ENCODE peak calls at places on chromosomes 16 and 17, in eight cellular contexts. One of them, this sample, is unnamed.

GRCh38 chr17:12398636-12399035 is 267.1 kb upstream of the MYOCD start:
- DNase-seq in adipocyte: no peak
- DNase-seq in HuH-7: no peak
- DNase-seq in activated T-cell treated with anti-CD3 and anti-CD28 coated beads for 24 hours: no peak
- DNase-seq in T-helper 2 cell: no peak
- DNase-seq in EL: no peak
- DNase-seq in right cardiac atrium: no peak
- DNase-seq in activated CD8-positive, alpha-beta T cell treated with anti-CD3 and anti-CD28 coated beads, Interleukin-2, amount 10 ng/mL, durations not matched to agents 7 days and 5 days: no peak
- DNase-seq in this sample: no peak

GRCh38 chr17:78361227-78361683 is 1.4 kb upstream of the SOCS3 start:
- DNase-seq in adipocyte: no peak
- DNase-seq in HuH-7: no peak
- DNase-seq in activated T-cell treated with anti-CD3 and anti-CD28 coated beads for 24 hours: no peak
- DNase-seq in T-helper 2 cell: no peak
- DNase-seq in EL: no peak
- DNase-seq in right cardiac atrium: peak; percentile 37
- DNase-seq in activated CD8-positive, alpha-beta T cell treated with anti-CD3 and anti-CD28 coated beads, Interleukin-2, amount 10 ng/mL, durations not matched to agents 7 days and 5 days: no peak
- DNase-seq in this sample: no peak

GRCh38 chr16:14486520-14487303 is 143.3 kb downstream of the PARN start:
- DNase-seq in adipocyte: peak; percentile 95
- DNase-seq in HuH-7: peak; percentile 60
- DNase-seq in activated T-cell treated with anti-CD3 and anti-CD28 coated beads for 24 hours: no peak
- DNase-seq in T-helper 2 cell: no peak
- DNase-seq in EL: peak; percentile 95
- DNase-seq in right cardiac atrium: peak; percentile 84
- DNase-seq in activated CD8-positive, alpha-beta T cell treated with anti-CD3 and anti-CD28 coated beads, Interleukin-2, amount 10 ng/mL, durations not matched to agents 7 days and 5 days: no peak
- DNase-seq in this sample: no peak

GRCh38 chr17:83073389-83074063 is 5.9 kb upstream of the METRNL start:
- DNase-seq in adipocyte: no peak
- DNase-seq in HuH-7: no peak
- DNase-seq in activated T-cell treated with anti-CD3 and anti-CD28 coated beads for 24 hours: no peak
- DNase-seq in T-helper 2 cell: no peak
- DNase-seq in EL: no peak
- DNase-seq in right cardiac atrium: no peak
- DNase-seq in activated CD8-positive, alpha-beta T cell treated with anti-CD3 and anti-CD28 coated beads, Interleukin-2, amount 10 ng/mL, durations not matched to agents 7 days and 5 days: no peak
- DNase-seq in this sample: no peak

GRCh38 chr17:39239640-39240314 is 14.0 kb upstream of the STAC2 start:
- DNase-seq in adipocyte: peak; percentile 30
- DNase-seq in HuH-7: peak; percentile 76
- DNase-seq in activated T-cell treated with anti-CD3 and anti-CD28 coated beads for 24 hours: peak; percentile 52
- DNase-seq in T-helper 2 cell: peak; percentile 58
- DNase-seq in EL: no peak
- DNase-seq in right cardiac atrium: peak; percentile 70
- DNase-seq in activated CD8-positive, alpha-beta T cell treated with anti-CD3 and anti-CD28 coated beads, Interleukin-2, amount 10 ng/mL, durations not matched to agents 7 days and 5 days: peak; percentile 77
- DNase-seq in this sample: peak; percentile 64

GRCh38 chr16:27314161-27314723 is 468 bp downstream of the IL4R start:
- DNase-seq in adipocyte: peak; percentile 75
- DNase-seq in HuH-7: peak; percentile 49
- DNase-seq in activated T-cell treated with anti-CD3 and anti-CD28 coated beads for 24 hours: peak; percentile 48
- DNase-seq in T-helper 2 cell: peak; percentile 51
- DNase-seq in EL: peak; percentile 90
- DNase-seq in right cardiac atrium: peak; percentile 81
- DNase-seq in activated CD8-positive, alpha-beta T cell treated with anti-CD3 and anti-CD28 coated beads, Interleukin-2, amount 10 ng/mL, durations not matched to agents 7 days and 5 days: peak; percentile 77
- DNase-seq in this sample: peak; percentile 48

GRCh38 chr17:31428512-31428911 is 37.0 kb downstream of the RAB11FIP4 start:
- DNase-seq in adipocyte: no peak
- DNase-seq in HuH-7: no peak
- DNase-seq in activated T-cell treated with anti-CD3 and anti-CD28 coated beads for 24 hours: no peak
- DNase-seq in T-helper 2 cell: no peak
- DNase-seq in EL: no peak
- DNase-seq in right cardiac atrium: no peak
- DNase-seq in activated CD8-positive, alpha-beta T cell treated with anti-CD3 and anti-CD28 coated beads, Interleukin-2, amount 10 ng/mL, durations not matched to agents 7 days and 5 days: no peak
- DNase-seq in this sample: no peak

GRCh38 chr17:497587-498034 is 145.0 kb upstream of the RPH3AL start:
- DNase-seq in adipocyte: no peak
- DNase-seq in HuH-7: no peak
- DNase-seq in activated T-cell treated with anti-CD3 and anti-CD28 coated beads for 24 hours: no peak
- DNase-seq in T-helper 2 cell: no peak
- DNase-seq in EL: no peak
- DNase-seq in right cardiac atrium: no peak
- DNase-seq in activated CD8-positive, alpha-beta T cell treated with anti-CD3 and anti-CD28 coated beads, Interleukin-2, amount 10 ng/mL, durations not matched to agents 7 days and 5 days: no peak
- DNase-seq in this sample: no peak

GRCh38 chr17:16215273-16215964 is at the start of gene NCOR1:
- DNase-seq in adipocyte: peak; percentile 98
- DNase-seq in HuH-7: peak; percentile 82
- DNase-seq in activated T-cell treated with anti-CD3 and anti-CD28 coated beads for 24 hours: peak; percentile 86
- DNase-seq in T-helper 2 cell: peak; percentile 78
- DNase-seq in EL: peak; percentile 94
- DNase-seq in right cardiac atrium: peak; percentile 98
- DNase-seq in activated CD8-positive, alpha-beta T cell treated with anti-CD3 and anti-CD28 coated beads, Interleukin-2, amount 10 ng/mL, durations not matched to agents 7 days and 5 days: peak; percentile 93
- DNase-seq in this sample: peak; percentile 83

GRCh38 chr16:47299587-47299986 is 155.8 kb upstream of the NETO2 start:
- DNase-seq in adipocyte: no peak
- DNase-seq in HuH-7: no peak
- DNase-seq in activated T-cell treated with anti-CD3 and anti-CD28 coated beads for 24 hours: no peak
- DNase-seq in T-helper 2 cell: no peak
- DNase-seq in EL: no peak
- DNase-seq in right cardiac atrium: no peak
- DNase-seq in activated CD8-positive, alpha-beta T cell treated with anti-CD3 and anti-CD28 coated beads, Interleukin-2, amount 10 ng/mL, durations not matched to agents 7 days and 5 days: no peak
- DNase-seq in this sample: no peak

GRCh38 chr16:25176136-25176535 is 40.6 kb upstream of the AQP8 start:
- DNase-seq in adipocyte: no peak
- DNase-seq in HuH-7: no peak
- DNase-seq in activated T-cell treated with anti-CD3 and anti-CD28 coated beads for 24 hours: no peak
- DNase-seq in T-helper 2 cell: no peak
- DNase-seq in EL: no peak
- DNase-seq in right cardiac atrium: no peak
- DNase-seq in activated CD8-positive, alpha-beta T cell treated with anti-CD3 and anti-CD28 coated beads, Interleukin-2, amount 10 ng/mL, durations not matched to agents 7 days and 5 days: no peak
- DNase-seq in this sample: no peak

GRCh38 chr17:27531469-27531948 is 75.3 kb downstream of the KSR1 start:
- DNase-seq in adipocyte: no peak
- DNase-seq in HuH-7: no peak
- DNase-seq in activated T-cell treated with anti-CD3 and anti-CD28 coated beads for 24 hours: no peak
- DNase-seq in T-helper 2 cell: no peak
- DNase-seq in EL: no peak
- DNase-seq in right cardiac atrium: no peak
- DNase-seq in activated CD8-positive, alpha-beta T cell treated with anti-CD3 and anti-CD28 coated beads, Interleukin-2, amount 10 ng/mL, durations not matched to agents 7 days and 5 days: no peak
- DNase-seq in this sample: no peak

GRCh38 chr16:9441021-9441420 is 349.6 kb downstream of the HAPSTR1 start:
- DNase-seq in adipocyte: no peak
- DNase-seq in HuH-7: no peak
- DNase-seq in activated T-cell treated with anti-CD3 and anti-CD28 coated beads for 24 hours: no peak
- DNase-seq in T-helper 2 cell: no peak
- DNase-seq in EL: no peak
- DNase-seq in right cardiac atrium: no peak
- DNase-seq in activated CD8-positive, alpha-beta T cell treated with anti-CD3 and anti-CD28 coated beads, Interleukin-2, amount 10 ng/mL, durations not matched to agents 7 days and 5 days: no peak
- DNase-seq in this sample: no peak

GRCh38 chr17:2388705-2389099 is 12.2 kb downstream of the MNT start:
- DNase-seq in adipocyte: no peak
- DNase-seq in HuH-7: no peak
- DNase-seq in activated T-cell treated with anti-CD3 and anti-CD28 coated beads for 24 hours: no peak
- DNase-seq in T-helper 2 cell: no peak
- DNase-seq in EL: no peak
- DNase-seq in right cardiac atrium: no peak
- DNase-seq in activated CD8-positive, alpha-beta T cell treated with anti-CD3 and anti-CD28 coated beads, Interleukin-2, amount 10 ng/mL, durations not matched to agents 7 days and 5 days: no peak
- DNase-seq in this sample: no peak

GRCh38 chr17:39018267-39019134 is 51.3 kb upstream of the FBXO47 start:
- DNase-seq in adipocyte: peak; percentile 7
- DNase-seq in HuH-7: no peak
- DNase-seq in activated T-cell treated with anti-CD3 and anti-CD28 coated beads for 24 hours: no peak
- DNase-seq in T-helper 2 cell: no peak
- DNase-seq in EL: no peak
- DNase-seq in right cardiac atrium: no peak
- DNase-seq in activated CD8-positive, alpha-beta T cell treated with anti-CD3 and anti-CD28 coated beads, Interleukin-2, amount 10 ng/mL, durations not matched to agents 7 days and 5 days: no peak
- DNase-seq in this sample: no peak

GRCh38 chr17:4354862-4355514 is 11.5 kb downstream of the UBE2G1 start:
- DNase-seq in adipocyte: no peak
- DNase-seq in HuH-7: no peak
- DNase-seq in activated T-cell treated with anti-CD3 and anti-CD28 coated beads for 24 hours: no peak
- DNase-seq in T-helper 2 cell: no peak
- DNase-seq in EL: peak; percentile 5
- DNase-seq in right cardiac atrium: no peak
- DNase-seq in activated CD8-positive, alpha-beta T cell treated with anti-CD3 and anti-CD28 coated beads, Interleukin-2, amount 10 ng/mL, durations not matched to agents 7 days and 5 days: no peak
- DNase-seq in this sample: no peak

GRCh38 chr16:20889625-20890275 is 10.4 kb downstream of the DCUN1D3 start:
- DNase-seq in adipocyte: no peak
- DNase-seq in HuH-7: no peak
- DNase-seq in activated T-cell treated with anti-CD3 and anti-CD28 coated beads for 24 hours: no peak
- DNase-seq in T-helper 2 cell: no peak
- DNase-seq in EL: no peak
- DNase-seq in right cardiac atrium: no peak
- DNase-seq in activated CD8-positive, alpha-beta T cell treated with anti-CD3 and anti-CD28 coated beads, Interleukin-2, amount 10 ng/mL, durations not matched to agents 7 days and 5 days: no peak
- DNase-seq in this sample: no peak

GRCh38 chr16:65624696-65625095 is 502.8 kb upstream of the CDH11 start:
- DNase-seq in adipocyte: peak; percentile 85
- DNase-seq in HuH-7: no peak
- DNase-seq in activated T-cell treated with anti-CD3 and anti-CD28 coated beads for 24 hours: no peak
- DNase-seq in T-helper 2 cell: no peak
- DNase-seq in EL: no peak
- DNase-seq in right cardiac atrium: no peak
- DNase-seq in activated CD8-positive, alpha-beta T cell treated with anti-CD3 and anti-CD28 coated beads, Interleukin-2, amount 10 ng/mL, durations not matched to agents 7 days and 5 days: no peak
- DNase-seq in this sample: no peak

GRCh38 chr17:76524598-76525512 is 12.7 kb downstream of the CYGB start:
- DNase-seq in adipocyte: no peak
- DNase-seq in HuH-7: no peak
- DNase-seq in activated T-cell treated with anti-CD3 and anti-CD28 coated beads for 24 hours: no peak
- DNase-seq in T-helper 2 cell: no peak
- DNase-seq in EL: no peak
- DNase-seq in right cardiac atrium: peak; percentile 89
- DNase-seq in activated CD8-positive, alpha-beta T cell treated with anti-CD3 and anti-CD28 coated beads, Interleukin-2, amount 10 ng/mL, durations not matched to agents 7 days and 5 days: no peak
- DNase-seq in this sample: no peak

GRCh38 chr17:40872416-40872815 is 5.4 kb upstream of the KRT12 start:
- DNase-seq in adipocyte: peak; percentile 77
- DNase-seq in HuH-7: no peak
- DNase-seq in activated T-cell treated with anti-CD3 and anti-CD28 coated beads for 24 hours: no peak
- DNase-seq in T-helper 2 cell: no peak
- DNase-seq in EL: no peak
- DNase-seq in right cardiac atrium: no peak
- DNase-seq in activated CD8-positive, alpha-beta T cell treated with anti-CD3 and anti-CD28 coated beads, Interleukin-2, amount 10 ng/mL, durations not matched to agents 7 days and 5 days: no peak
- DNase-seq in this sample: no peak

GRCh38 chr16:56203052-56203451 is 11.8 kb downstream of the GNAO1 start:
- DNase-seq in adipocyte: no peak
- DNase-seq in HuH-7: peak; percentile 26
- DNase-seq in activated T-cell treated with anti-CD3 and anti-CD28 coated beads for 24 hours: peak; percentile 50
- DNase-seq in T-helper 2 cell: peak; percentile 43
- DNase-seq in EL: peak; percentile 38
- DNase-seq in right cardiac atrium: no peak
- DNase-seq in activated CD8-positive, alpha-beta T cell treated with anti-CD3 and anti-CD28 coated beads, Interleukin-2, amount 10 ng/mL, durations not matched to agents 7 days and 5 days: peak; percentile 65
- DNase-seq in this sample: peak; percentile 57

GRCh38 chr16:84995666-84996065 is 15.7 kb downstream of the ZDHHC7 start:
- DNase-seq in adipocyte: no peak
- DNase-seq in HuH-7: no peak
- DNase-seq in activated T-cell treated with anti-CD3 and anti-CD28 coated beads for 24 hours: no peak
- DNase-seq in T-helper 2 cell: no peak
- DNase-seq in EL: no peak
- DNase-seq in right cardiac atrium: no peak
- DNase-seq in activated CD8-positive, alpha-beta T cell treated with anti-CD3 and anti-CD28 coated beads, Interleukin-2, amount 10 ng/mL, durations not matched to agents 7 days and 5 days: no peak
- DNase-seq in this sample: peak; percentile 28

GRCh38 chr16:9428355-9429005 is 337.0 kb downstream of the HAPSTR1 start:
- DNase-seq in adipocyte: no peak
- DNase-seq in HuH-7: no peak
- DNase-seq in activated T-cell treated with anti-CD3 and anti-CD28 coated beads for 24 hours: no peak
- DNase-seq in T-helper 2 cell: no peak
- DNase-seq in EL: no peak
- DNase-seq in right cardiac atrium: no peak
- DNase-seq in activated CD8-positive, alpha-beta T cell treated with anti-CD3 and anti-CD28 coated beads, Interleukin-2, amount 10 ng/mL, durations not matched to agents 7 days and 5 days: no peak
- DNase-seq in this sample: no peak

This sample was measured in central memory CD4-positive, alpha-beta T cell.